ENCODE peak calls at places on chromosomes 1 and 21, in five cellular contexts. H is AG04450, X is pancreas, J is H9, E is mammary epithelial cell. Y is an unnamed sample.

GRCh38 chr1:152917794-152918193 is 9.4 kb downstream of the IVL start:
- DNase-seq in H (no peak), X (no peak), J (no peak), E (peak), Y (no peak)

GRCh38 chr1:239287296-239287695 is 99.1 kb upstream of the CHRM3 start:
- DNase-seq in H (no peak), X (no peak), J (no peak), E (no peak), Y (no peak)

GRCh38 chr21:16536661-16537359 is 807.0 kb downstream of the USP25 start:
- DNase-seq in H (no peak), X (no peak), J (no peak), E (peak), Y (no peak)

GRCh38 chr1:53503433-53503925 is 44.3 kb downstream of the DMRTB1 start:
- DNase-seq in H (no peak), X (peak), J (no peak), E (no peak), Y (no peak)

GRCh38 chr21:36803051-36803709 is 104.3 kb downstream of the SIM2 start:
- DNase-seq in H (no peak), X (no peak), J (no peak), E (no peak), Y (no peak)

GRCh38 chr1:50424940-50425375 is 1.7 kb upstream of the DMRTA2 start:
- DNase-seq in H (no peak), X (no peak), J (peak), E (no peak), Y (no peak)

GRCh38 chr1:204924013-204924759 is 53.5 kb downstream of the NFASC start:
- DNase-seq in H (no peak), X (no peak), J (peak), E (no peak), Y (no peak)

GRCh38 chr1:209866201-209866600 is 38.4 kb downstream of the UTP25 start:
- DNase-seq in H (no peak), X (no peak), J (no peak), E (no peak), Y (no peak)

GRCh38 chr1:29646161-29646775 is 409.9 kb downstream of the PTPRU start:
- DNase-seq in H (no peak), X (no peak), J (peak), E (no peak), Y (no peak)

GRCh38 chr1:100027212-100027611 is 57.4 kb downstream of the SLC35A3 start:
- DNase-seq in H (no peak), X (no peak), J (no peak), E (no peak), Y (no peak)

GRCh38 chr21:32705139-32705538 is 22.7 kb downstream of the SYNJ1 start:
- DNase-seq in H (no peak), X (no peak), J (no peak), E (no peak), Y (no peak)

GRCh38 chr1:32180186-32181060 is 948 bp downstream of the TXLNA start:
- DNase-seq in H (no peak), X (peak), J (peak), E (peak), Y (peak)

GRCh38 chr1:162666006-162666645 is 33.9 kb downstream of the DDR2 start:
- DNase-seq in H (no peak), X (no peak), J (no peak), E (no peak), Y (no peak)

GRCh38 chr1:21594935-21595897 is 73.9 kb downstream of the RAP1GAP start:
- DNase-seq in H (no peak), X (peak), J (peak), E (peak), Y (peak)

GRCh38 chr1:6599141-6599975 is 3.3 kb downstream of the KLHL21 start:
- DNase-seq in H (no peak), X (no peak), J (no peak), E (peak), Y (no peak)

GRCh38 chr1:201213926-201214325 is 23.3 kb downstream of the IGFN1 start:
- DNase-seq in H (no peak), X (peak), J (no peak), E (no peak), Y (no peak)

GRCh38 chr1:228005511-228006033 is 1.2 kb upstream of the WNT3A start:
- DNase-seq in H (no peak), X (no peak), J (no peak), E (no peak), Y (no peak)

GRCh38 chr1:151289080-151289935 is 7.2 kb downstream of the ZNF687 start:
- DNase-seq in H (no peak), X (no peak), J (no peak), E (no peak), Y (no peak)

GRCh38 chr1:232430467-232430866 is 199.5 kb downstream of the SIPA1L2 start:
- DNase-seq in H (no peak), X (no peak), J (no peak), E (no peak), Y (no peak)

GRCh38 chr1:154186852-154187501 is 4.9 kb downstream of the TPM3 start:
- DNase-seq in H (no peak), X (no peak), J (no peak), E (no peak), Y (no peak)

GRCh38 chr1:64664287-64664686 is 80.6 kb upstream of the RAVER2 start:
- DNase-seq in H (no peak), X (no peak), J (no peak), E (no peak), Y (no peak)

GRCh38 chr1:29237906-29238600 is 1.7 kb downstream of the PTPRU start:
- DNase-seq in H (no peak), X (peak), J (peak), E (peak), Y (peak)

GRCh38 chr1:115988953-115989352 is 12.6 kb downstream of the SLC22A15 start:
- DNase-seq in H (no peak), X (no peak), J (no peak), E (no peak), Y (no peak)

GRCh38 chr1:162554258-162554657 is 7.3 kb upstream of the UAP1 start:
- DNase-seq in H (no peak), X (no peak), J (no peak), E (peak), Y (no peak)

GRCh38 chr1:23664837-23665795 is 26.5 kb upstream of the RPL11 start:
- DNase-seq in H (no peak), X (no peak), J (no peak), E (peak), Y (peak)

GRCh38 chr1:225519166-225519863 is 91.5 kb upstream of the LBR start:
- DNase-seq in H (no peak), X (no peak), J (peak), E (no peak), Y (no peak)

GRCh38 chr1:10193340-10193739 is 17.0 kb upstream of the KIF1B start:
- DNase-seq in H (no peak), X (no peak), J (no peak), E (no peak), Y (no peak)

GRCh38 chr1:10192263-10192662 is 18.1 kb upstream of the KIF1B start:
- DNase-seq in H (no peak), X (no peak), J (no peak), E (no peak), Y (no peak)

GRCh38 chr1:10195570-10195969 is 14.8 kb upstream of the KIF1B start:
- DNase-seq in H (no peak), X (no peak), J (no peak), E (peak), Y (peak)

GRCh38 chr1:10200620-10201019 is 9.8 kb upstream of the KIF1B start:
- DNase-seq in H (no peak), X (no peak), J (no peak), E (no peak), Y (no peak)

GRCh38 chr1:10196991-10197390 is 13.4 kb upstream of the KIF1B start:
- DNase-seq in H (peak), X (no peak), J (no peak), E (peak), Y (peak)
- H3K27ac ChIP-seq in H (peak), X (no peak), J (no peak), E (no peak), Y (no peak)

GRCh38 chr1:61052393-61053280 is 29.7 kb upstream of the NFIA start:
- DNase-seq in H (no peak), X (no peak), J (peak), E (no peak), Y (peak)
- H3K27ac ChIP-seq in H (no peak), X (no peak), J (no peak), E (no peak), Y (peak)

DNA sequence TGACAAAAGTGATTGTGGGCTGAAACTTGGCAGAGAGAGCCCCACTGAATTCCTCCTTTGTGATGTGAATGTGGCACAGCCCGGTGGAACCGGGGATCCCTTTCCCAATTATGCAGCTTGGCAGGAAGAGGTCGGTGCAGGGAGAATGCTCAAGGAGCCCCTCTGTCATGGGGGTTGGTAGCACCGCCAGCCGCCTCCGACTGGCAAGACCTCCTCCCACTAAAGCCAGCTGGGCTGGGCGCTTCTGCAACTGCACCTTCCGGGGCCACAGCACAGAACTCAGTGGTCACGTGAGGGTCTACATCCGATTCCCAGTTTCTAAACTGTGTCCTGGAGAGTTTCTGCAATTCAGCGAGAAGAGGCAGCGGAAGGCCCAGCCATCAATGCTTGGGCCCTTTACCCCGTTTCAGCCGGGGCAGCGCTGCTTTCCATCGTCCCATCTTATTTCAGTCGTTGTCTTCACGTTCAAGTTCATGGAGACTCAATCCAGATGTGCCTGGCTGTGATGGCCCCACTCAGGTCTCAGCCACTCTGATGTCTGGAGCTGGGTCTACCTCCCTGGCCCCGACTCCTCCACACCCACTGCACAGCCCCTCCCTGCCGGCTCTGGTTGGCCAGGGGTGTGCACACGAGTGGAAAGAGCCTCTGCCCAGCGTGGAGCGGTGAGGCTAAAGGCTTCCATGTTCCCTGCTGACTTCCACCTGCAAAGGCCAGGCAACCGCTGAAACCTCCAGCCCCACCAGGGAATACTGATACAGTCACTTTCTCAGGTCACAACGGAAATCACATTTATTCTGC is 39.8 kb upstream of the FHAD1 start:
- DNase-seq in H (no peak), X (no peak), J (peak), E (no peak), Y (peak)
- H3K27ac ChIP-seq in H (peak), X (peak), J (peak), E (no peak), Y (no peak)

DNA sequence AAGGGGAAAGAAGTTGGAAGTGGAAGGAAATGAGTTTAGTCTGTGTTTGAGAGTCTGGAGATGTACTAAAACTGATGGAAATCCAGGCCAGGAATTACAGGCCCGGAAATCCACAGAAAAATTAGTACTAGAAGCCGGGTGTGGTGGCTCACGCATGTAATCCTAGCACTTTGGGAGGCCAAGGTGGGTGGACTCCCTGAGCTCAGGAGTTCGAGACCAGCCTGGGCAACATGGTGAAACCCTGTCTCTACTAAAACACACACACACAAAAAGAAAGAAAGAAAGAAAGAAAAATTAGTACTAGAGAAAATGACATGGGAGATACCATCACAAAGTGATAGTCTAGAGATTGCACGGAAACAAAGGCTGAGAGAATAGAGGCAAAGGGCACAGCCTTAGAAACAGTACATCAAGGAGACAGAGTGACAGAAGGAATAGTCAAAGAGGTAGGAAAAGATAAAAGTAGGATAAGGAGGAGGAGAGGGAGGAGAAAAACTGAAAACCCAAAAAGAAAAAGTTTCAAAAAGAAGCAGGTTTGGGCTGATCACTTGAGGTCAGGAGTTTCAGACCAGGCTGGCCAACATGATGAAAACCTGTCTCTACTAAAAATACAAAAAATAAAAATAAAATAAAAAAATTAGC is 4.8 kb upstream of the TAF13 start:
- DNase-seq in H (no peak), X (no peak), J (no peak), E (no peak), Y (no peak)
- H3K27ac ChIP-seq in H (no peak), X (peak), J (no peak), E (no peak), Y (peak)

Y was measured in thyroid gland.